ENCODE peak calls at places on chromosomes 16 and 17, in eight cellular contexts. F, Y, M, R, U, A, D and I are unnamed samples.

GRCh38 chr17:7486181-7486580 is 2.0 kb downstream of the POLR2A start:
- DNase-seq in Y (no peak), A (no peak), D (no peak), U (peak), F (no peak), R (no peak), M (no peak), I (no peak)

GRCh38 chr16:65176603-65177002 is 54.7 kb upstream of the CDH11 start:
- DNase-seq in Y (no peak), D (no peak), A (no peak), M (no peak), R (peak), U (peak), F (no peak), I (no peak)

GRCh38 chr17:79981661-79982101 is 54.0 kb downstream of the TBC1D16 start:
- DNase-seq in D (no peak), U (no peak), F (no peak), Y (peak), A (no peak), M (peak), R (no peak), I (peak)

GRCh38 chr16:57045694-57046381 is 46.5 kb upstream of the CPNE2 start:
- DNase-seq in F (peak), Y (no peak), R (peak), A (no peak), U (peak), D (peak), M (peak), I (no peak)

GRCh38 chr16:1920727-1921155 is 2.5 kb upstream of the HS3ST6 start:
- DNase-seq in A (no peak), M (no peak), R (peak), Y (no peak), F (no peak), D (no peak), U (peak), I (no peak)

GRCh38 chr17:21387616-21388015 is 11.5 kb downstream of the KCNJ12 start:
- DNase-seq in R (no peak), Y (no peak), D (no peak), A (no peak), F (no peak), U (no peak), M (no peak), I (no peak)

GRCh38 chr17:63695889-63696288 is 4.0 kb downstream of the LIMD2 start:
- DNase-seq in U (no peak), Y (no peak), M (no peak), R (no peak), A (no peak), D (no peak), F (no peak), I (no peak)

GRCh38 chr16:48155926-48156789 is at the start of gene ABCC12:
- DNase-seq in U (no peak), D (no peak), R (no peak), F (no peak), A (no peak), Y (no peak), M (no peak), I (no peak)

GRCh38 chr17:945672-946071 is 33.9 kb downstream of the NXN start:
- DNase-seq in A (no peak), R (no peak), U (no peak), M (no peak), F (no peak), Y (no peak), D (no peak), I (no peak)

GRCh38 chr17:74919440-74920305 is 3.4 kb downstream of the USH1G start:
- DNase-seq in R (peak), D (no peak), M (no peak), U (peak), A (no peak), Y (no peak), F (peak), I (no peak)

GRCh38 chr16:64397042-64397441 is 724.8 kb downstream of the CDH11 start:
- DNase-seq in A (no peak), U (peak), Y (no peak), R (no peak), F (no peak), D (no peak), M (no peak), I (no peak)

GRCh38 chr16:67481561-67482259 is 753 bp upstream of the ATP6V0D1 start:
- DNase-seq in A (no peak), Y (no peak), F (peak), U (peak), R (peak), M (no peak), D (no peak), I (no peak)

GRCh38 chr16:85210423-85211169 is 98.3 kb upstream of the CIBAR2 start:
- DNase-seq in Y (no peak), D (no peak), M (no peak), R (no peak), F (no peak), U (peak), A (peak), I (no peak)

GRCh38 chr17:58303981-58304734 is 23.4 kb upstream of the MPO start:
- DNase-seq in R (peak), U (peak), Y (no peak), F (peak), D (no peak), M (no peak), A (peak), I (no peak)

GRCh38 chr17:57458718-57459285 is 202.5 kb downstream of the MSI2 start:
- DNase-seq in D (no peak), A (no peak), M (no peak), R (no peak), Y (no peak), U (no peak), F (no peak), I (no peak)

GRCh38 chr17:79793924-79794304 is 3.0 kb downstream of the CBX8 start:
- DNase-seq in R (no peak), A (no peak), Y (no peak), F (no peak), D (no peak), M (no peak), U (no peak), I (no peak)

GRCh38 chr17:48053758-48054237 is 5.6 kb downstream of the NFE2L1 start:
- DNase-seq in M (no peak), A (no peak), Y (no peak), D (no peak), R (no peak), U (no peak), F (no peak), I (no peak)

GRCh38 chr17:48052956-48053757 is 5.0 kb downstream of the NFE2L1 start:
- DNase-seq in F (no peak), R (peak), D (no peak), Y (no peak), A (no peak), U (peak), M (peak), I (peak)

GRCh38 chr17:48051278-48051677 is 3.1 kb downstream of the NFE2L1 start:
- DNase-seq in U (no peak), F (no peak), D (no peak), A (peak), M (no peak), Y (no peak), R (no peak), I (no peak)

GRCh38 chr17:48054238-48055185 is 6.4 kb downstream of the NFE2L1 start:
- DNase-seq in U (peak), M (peak), F (no peak), R (peak), D (peak), Y (peak), A (peak), I (no peak)

GRCh38 chr17:48051706-48052486 is 3.7 kb downstream of the NFE2L1 start:
- DNase-seq in F (peak), Y (no peak), U (peak), M (no peak), R (peak), A (peak), D (no peak), I (no peak)
- TF ChIP-seq CTCF in F (no peak), Y (no peak), U (peak), M (no peak), R (no peak), A (no peak), D (no peak), I (peak)

DNA sequence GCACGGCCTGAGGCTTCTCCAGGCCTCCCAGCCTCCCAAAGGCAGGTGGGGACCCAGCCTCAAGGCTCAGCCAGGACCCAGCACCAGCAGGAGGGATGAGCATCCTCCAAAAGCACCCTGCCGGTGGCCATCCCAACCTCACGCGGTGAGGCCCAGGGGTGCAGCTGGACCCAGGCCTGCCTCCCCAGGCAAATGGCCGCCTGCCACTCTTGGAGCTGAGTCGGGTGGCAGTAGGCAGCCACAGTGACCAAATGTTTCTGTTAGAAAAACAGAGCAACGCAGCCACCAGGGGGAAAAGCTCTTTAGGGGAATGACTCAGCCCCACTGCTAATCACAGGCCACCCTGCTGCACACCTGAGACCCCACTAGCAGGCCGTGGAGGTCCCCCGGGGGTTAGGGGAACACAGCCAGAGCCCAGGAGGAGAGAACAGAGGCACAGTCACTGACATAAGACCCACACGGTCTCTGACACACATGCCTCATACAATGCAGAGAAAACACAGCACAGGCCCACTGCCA is 12.5 kb downstream of the BCAR1 start:
- DNase-seq in R (no peak), A (no peak), D (no peak), M (no peak), U (peak), Y (no peak), F (no peak), I (no peak)
- TF ChIP-seq CTCF in R (no peak), A (peak), D (no peak), M (peak), U (peak), Y (no peak), F (no peak), I (peak)

DNA sequence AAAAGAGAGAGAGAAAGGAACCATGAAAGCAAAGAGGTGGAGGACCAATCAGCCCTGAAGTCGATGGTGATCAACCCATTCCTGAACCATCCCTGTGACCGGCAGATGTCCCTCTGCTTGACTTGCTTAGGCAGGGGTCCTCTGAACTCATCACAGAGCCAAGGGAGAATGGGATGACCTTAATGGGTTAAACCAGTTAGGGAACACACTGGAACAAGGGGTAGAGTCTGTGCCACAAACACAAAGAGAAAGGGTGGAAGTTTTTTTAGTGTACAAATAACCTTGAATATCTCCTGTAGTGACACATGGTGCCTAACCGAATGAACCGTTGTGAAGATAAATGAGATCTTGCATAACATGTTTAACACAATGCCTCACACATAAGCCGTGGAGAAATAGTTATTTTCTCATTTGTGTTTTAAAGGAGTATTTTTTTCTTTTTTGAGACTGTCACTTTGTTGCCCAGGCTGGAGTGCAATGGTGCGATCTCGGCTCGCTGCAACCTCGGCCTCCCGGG is 11.2 kb downstream of the NAA60 start:
- DNase-seq in M (no peak), U (no peak), F (no peak), Y (no peak), D (no peak), R (no peak), A (no peak), I (no peak)
- TF ChIP-seq CTCF in M (no peak), U (no peak), F (no peak), Y (no peak), D (no peak), R (no peak), A (no peak), I (no peak)

GRCh38 chr17:55845385-55845784 is 94.5 kb downstream of the PCTP start:
- DNase-seq in A (peak), M (peak), F (no peak), D (peak), R (peak), U (peak), Y (peak), I (no peak)
- TF ChIP-seq CTCF in A (peak), M (peak), F (no peak), D (peak), R (no peak), U (peak), Y (no peak), I (peak)

DNA sequence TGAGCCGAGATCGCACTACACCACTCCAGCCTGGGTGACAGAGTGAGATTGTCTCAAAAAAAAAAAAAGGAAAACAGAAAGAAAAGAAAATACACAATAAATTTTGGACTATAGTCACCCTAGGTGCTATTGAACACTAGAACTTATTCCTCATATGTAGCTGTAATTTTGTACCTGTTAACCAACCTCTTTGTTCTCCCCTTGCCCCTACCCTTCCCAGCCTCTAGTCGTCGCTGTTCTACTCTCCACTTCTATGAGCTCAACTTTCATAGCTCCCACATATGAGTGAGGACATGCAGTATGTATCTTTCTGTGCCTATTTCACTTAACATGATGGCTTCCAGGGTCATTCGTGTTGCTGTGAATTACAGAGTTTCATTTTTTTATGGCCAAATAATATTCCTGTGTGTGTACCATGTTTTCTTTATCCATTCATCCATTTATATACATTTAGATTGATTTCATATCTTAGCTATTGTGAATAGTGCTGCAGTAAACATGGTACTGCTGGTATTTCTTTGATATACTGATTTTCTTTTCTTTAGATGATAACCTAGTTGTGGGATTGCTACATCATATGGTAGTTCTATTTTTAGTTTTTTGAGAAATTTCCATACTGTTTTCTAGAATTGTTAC is 28.3 kb downstream of the VPS35L start:
- DNase-seq in Y (no peak), A (peak), F (peak), M (no peak), U (peak), D (no peak), R (peak), I (no peak)
- TF ChIP-seq CTCF in Y (peak), A (peak), F (peak), M (peak), U (peak), D (peak), R (peak), I (peak)

DNA sequence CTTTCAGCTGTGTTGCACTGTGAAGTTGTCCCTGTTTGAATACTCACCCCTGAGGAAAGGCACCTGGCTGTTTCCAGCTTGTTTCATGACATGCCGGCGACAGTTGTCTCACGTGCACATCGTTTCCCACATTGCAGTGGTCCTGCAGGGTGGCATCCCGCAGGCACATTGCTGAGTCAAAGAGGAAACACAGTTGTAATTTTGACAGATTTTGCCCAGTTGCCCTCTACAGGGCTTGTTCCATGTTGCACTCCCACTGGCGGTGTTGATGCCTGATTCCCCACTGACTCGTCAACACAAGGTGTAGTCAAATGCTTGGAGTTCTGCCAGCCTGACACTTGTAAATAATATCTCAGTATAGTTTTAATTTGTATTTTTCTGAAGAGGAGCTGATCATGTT is 23.8 kb downstream of the EPN2 start:
- DNase-seq in U (no peak), Y (no peak), R (no peak), D (no peak), M (no peak), F (peak), A (peak), I (no peak)
- TF ChIP-seq CTCF in U (no peak), Y (no peak), R (no peak), D (no peak), M (peak), F (no peak), A (peak), I (peak)

GRCh38 chr16:73057369-73058210 is 9.7 kb upstream of the ZFHX3 start:
- DNase-seq in D (peak), A (peak), F (no peak), Y (no peak), M (no peak), R (peak), U (no peak), I (no peak)
- TF ChIP-seq CTCF in D (peak), A (no peak), F (no peak), Y (no peak), M (peak), R (no peak), U (peak), I (peak)

DNA sequence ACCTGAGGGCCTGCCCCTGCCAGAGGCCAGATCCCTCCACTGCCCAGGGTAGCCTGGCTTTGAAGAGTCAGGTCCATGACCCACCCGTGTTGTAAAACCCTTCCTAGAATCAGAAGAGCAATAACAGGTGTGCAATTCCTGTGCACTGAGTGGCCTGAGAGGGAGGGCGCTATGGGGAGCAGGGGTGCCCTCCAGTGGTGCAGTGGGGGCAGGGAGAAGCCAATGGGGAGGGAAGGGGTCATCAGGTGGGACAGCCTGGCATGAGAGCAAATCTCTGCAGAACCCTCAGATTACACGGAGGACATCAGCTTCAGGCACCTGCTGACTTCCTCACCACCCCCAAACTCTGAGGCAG is 72.9 kb upstream of the ZNF469 start:
- DNase-seq in U (no peak), M (no peak), Y (no peak), R (no peak), F (no peak), A (no peak), D (no peak), I (peak)
- TF ChIP-seq CTCF in U (no peak), M (no peak), Y (no peak), R (no peak), F (no peak), A (peak), D (no peak), I (peak)